ENCODE peak calls at places on chromosomes 3 and 15, in eight cellular contexts. M is heart right ventricle, Q is cardiac fibroblast, G is ovary, V is Calu3, D is lower lobe of right lung, O is bronchial epithelial cell, T is GDM1. R is an unnamed sample.

GRCh38 chr3:114867359-114867758 is 279.7 kb downstream of the ZBTB20 start:
- DNase-seq in T (no peak), Q (no peak), V (no peak), G (no peak), M (no peak), D (no peak), O (no peak), R (no peak)

GRCh38 chr15:82807920-82808633 is 1.4 kb upstream of the WHAMM start:
- DNase-seq in Q (no peak), G (no peak), D (no peak), O (no peak), M (no peak), V (peak), T (no peak), R (no peak)

GRCh38 chr3:188152660-188153497 is 1.1 kb upstream of the LPP start:
- DNase-seq in V (peak), D (peak), O (peak), Q (peak), M (peak), G (peak), T (no peak), R (peak)

GRCh38 chr3:116524455-116524854 is 79.2 kb upstream of the LSAMP start:
- DNase-seq in G (no peak), V (no peak), T (no peak), D (no peak), Q (no peak), M (no peak), O (peak), R (no peak)

GRCh38 chr3:195756935-195757302 is 36.1 kb downstream of the MUC20 start:
- DNase-seq in D (no peak), M (no peak), O (no peak), V (no peak), Q (no peak), G (no peak), T (no peak), R (peak)

GRCh38 chr3:136305879-136306278 is 55.7 kb downstream of the PCCB start:
- DNase-seq in G (no peak), Q (peak), T (no peak), M (no peak), V (peak), D (no peak), O (peak), R (no peak)

GRCh38 chr3:19901337-19901736 is 32.7 kb downstream of the EFHB start:
- DNase-seq in M (no peak), D (no peak), O (no peak), G (no peak), Q (peak), T (no peak), V (peak), R (peak)

GRCh38 chr3:125212096-125212508 is 446 bp downstream of the SLC12A8 start:
- DNase-seq in D (no peak), Q (no peak), G (no peak), M (no peak), V (peak), O (no peak), T (no peak), R (peak)

GRCh38 chr3:41158947-41159346 is 40.4 kb upstream of the CTNNB1 start:
- DNase-seq in M (no peak), Q (peak), D (no peak), V (peak), O (peak), G (no peak), T (no peak), R (peak)

GRCh38 chr15:98311566-98312188 is 336.7 kb upstream of the IGF1R start:
- DNase-seq in O (peak), V (peak), D (peak), M (peak), Q (peak), T (peak), G (peak), R (peak)

GRCh38 chr15:27475395-27475794 is 504.4 kb downstream of the GABRG3 start:
- DNase-seq in D (no peak), V (no peak), G (no peak), M (no peak), T (no peak), O (no peak), Q (no peak), R (no peak)

GRCh38 chr15:77530576-77530975 is 102.1 kb downstream of the LINGO1 start:
- DNase-seq in T (no peak), G (no peak), Q (no peak), V (no peak), M (no peak), D (no peak), O (no peak), R (no peak)

GRCh38 chr15:60718661-60719069 is 239.7 kb upstream of the ICE2 start:
- DNase-seq in M (no peak), O (no peak), T (no peak), Q (no peak), V (no peak), D (no peak), G (no peak), R (no peak)

GRCh38 chr15:67127334-67127664 is 61.9 kb downstream of the SMAD3 start:
- DNase-seq in O (peak), M (no peak), G (no peak), D (no peak), Q (no peak), T (no peak), V (peak), R (peak)

GRCh38 chr15:57259511-57260143 is 116.7 kb upstream of the CGNL1 start:
- DNase-seq in G (no peak), M (no peak), Q (no peak), D (no peak), O (no peak), T (no peak), V (no peak), R (peak)

GRCh38 chr15:96340611-96341464 is 10.3 kb downstream of the NR2F2 start:
- DNase-seq in M (no peak), O (no peak), Q (peak), T (no peak), V (no peak), G (peak), D (peak), R (peak)

GRCh38 chr3:116161570-116162290 is 283.6 kb downstream of the LSAMP start:
- DNase-seq in D (no peak), V (no peak), T (no peak), M (no peak), Q (no peak), G (no peak), O (no peak), R (no peak)

GRCh38 chr3:142276780-142277179 is 51.4 kb upstream of the GK5 start:
- DNase-seq in G (no peak), T (no peak), Q (peak), M (no peak), D (no peak), V (no peak), O (no peak), R (no peak)

GRCh38 chr15:96333194-96334016 is 2.9 kb downstream of the NR2F2 start:
- DNase-seq in D (peak), T (no peak), V (peak), M (no peak), G (peak), O (no peak), Q (peak), R (peak)

GRCh38 chr15:73748731-73749130 is 4.4 kb downstream of the INSYN1 start:
- DNase-seq in D (no peak), M (no peak), V (no peak), G (no peak), Q (no peak), O (no peak), T (no peak), R (no peak)

GRCh38 chr3:144549161-144549560 is 577.5 kb downstream of the DIPK2A start:
- DNase-seq in O (no peak), T (no peak), Q (no peak), V (no peak), M (no peak), D (no peak), G (no peak), R (no peak)

GRCh38 chr3:105367063-105367405 is 325 bp downstream of the ALCAM start:
- DNase-seq in Q (no peak), M (peak), T (no peak), V (peak), G (peak), D (peak), O (no peak), R (peak)

GRCh38 chr3:43856351-43856750 is 165.6 kb downstream of the ABHD5 start:
- DNase-seq in Q (no peak), G (no peak), D (no peak), O (no peak), M (no peak), T (no peak), V (no peak), R (no peak)

GRCh38 chr3:58630081-58630709 is 36.4 kb downstream of the FAM3D start:
- DNase-seq in G (peak), M (no peak), O (peak), Q (peak), V (peak), T (peak), D (no peak), R (peak)

GRCh38 chr3:115693868-115694267 is 70.6 kb downstream of the GAP43 start:
- DNase-seq in Q (no peak), V (no peak), G (no peak), T (no peak), D (no peak), M (no peak), O (no peak), R (no peak)

GRCh38 chr15:61315471-61315870 is 86.4 kb upstream of the RORA start:
- DNase-seq in O (peak), G (no peak), M (no peak), D (no peak), Q (no peak), T (no peak), V (no peak), R (no peak)

GRCh38 chr3:132966374-132966773 is 71.8 kb upstream of the TMEM108 start:
- DNase-seq in G (no peak), O (no peak), T (no peak), M (no peak), V (no peak), D (no peak), Q (no peak), R (no peak)

GRCh38 chr15:79887517-79887916 is 9.3 kb downstream of the MTHFS start:
- DNase-seq in M (no peak), O (no peak), D (no peak), V (no peak), Q (no peak), T (no peak), G (no peak), R (no peak)

GRCh38 chr15:68691667-68692066 is 112.9 kb downstream of the CORO2B start:
- DNase-seq in O (no peak), V (peak), D (no peak), T (no peak), Q (no peak), G (no peak), M (no peak), R (no peak)

GRCh38 chr15:88089019-88089603 is 167.4 kb downstream of the NTRK3 start:
- DNase-seq in Q (no peak), M (no peak), T (no peak), D (no peak), V (no peak), G (no peak), O (peak), R (no peak)

R was measured in left colon.